ENCODE peak calls at places on chromosomes 16 and 17, in eight cellular contexts. Z is AG09319, A is B cell, N is MCF 10A, E is HEK293T, Y is PC-3, R is ascending aorta, U is neuronal stem cell. G is an unnamed sample.

GRCh38 chr16:56744996-56745640 is 15.2 kb downstream of the NUP93 start:
- DNase-seq in Y (no peak), R (no peak), A (no peak), U (no peak), N (no peak), Z (no peak), E (no peak), G (no peak)

GRCh38 chr16:53745753-53746258 is 41.9 kb downstream of the FTO start:
- DNase-seq in R (no peak), E (peak), Z (no peak), Y (peak), U (no peak), N (peak), A (no peak), G (no peak)

GRCh38 chr16:84976644-84977400 is 34.5 kb downstream of the ZDHHC7 start:
- DNase-seq in U (no peak), A (no peak), E (no peak), Z (no peak), R (peak), Y (no peak), N (no peak), G (no peak)

GRCh38 chr17:62617894-62618472 is 9.5 kb upstream of the MRC2 start:
- DNase-seq in R (no peak), U (no peak), A (no peak), Y (no peak), Z (no peak), N (no peak), E (no peak), G (no peak)

GRCh38 chr16:9003763-9004162 is 40.1 kb upstream of the USP7 start:
- DNase-seq in N (no peak), Z (no peak), Y (no peak), R (no peak), E (no peak), A (no peak), U (no peak), G (no peak)

GRCh38 chr17:951388-952132 is 28.0 kb downstream of the NXN start:
- DNase-seq in A (no peak), U (peak), E (peak), N (peak), Y (peak), Z (peak), R (peak), G (no peak)

GRCh38 chr17:82820278-82821251 is 19.3 kb downstream of the ZNF750 start:
- DNase-seq in Z (no peak), E (no peak), N (no peak), U (no peak), Y (no peak), A (no peak), R (no peak), G (no peak)

GRCh38 chr16:85171809-85172464 is 59.7 kb upstream of the CIBAR2 start:
- DNase-seq in E (no peak), A (no peak), N (no peak), R (no peak), Y (peak), U (no peak), Z (no peak), G (no peak)

GRCh38 chr16:4945560-4946502 is 8.9 kb upstream of the PPL start:
- DNase-seq in U (no peak), A (no peak), Z (no peak), Y (peak), E (no peak), R (peak), N (peak), G (no peak)

GRCh38 chr17:79087428-79088143 is 13.0 kb downstream of the ENGASE start:
- DNase-seq in R (peak), N (peak), A (peak), Y (peak), U (peak), E (peak), Z (no peak), G (peak)

GRCh38 chr16:30998852-30999761 is 11.3 kb downstream of the STX1B start:
- DNase-seq in U (no peak), Y (no peak), E (no peak), R (peak), A (peak), Z (no peak), N (no peak), G (no peak)

GRCh38 chr17:72588561-72588960 is 467.7 kb downstream of the SOX9 start:
- DNase-seq in A (no peak), U (no peak), Y (no peak), Z (no peak), R (no peak), N (no peak), E (no peak), G (no peak)

GRCh38 chr16:30958164-30959083 is 870 bp downstream of the SETD1A start:
- DNase-seq in Z (no peak), U (peak), A (peak), Y (peak), E (peak), N (peak), R (no peak), G (peak)

GRCh38 chr16:56260378-56260987 is 69.2 kb downstream of the GNAO1 start:
- DNase-seq in R (no peak), U (no peak), N (no peak), A (no peak), Z (no peak), Y (no peak), E (no peak), G (no peak)